ENCODE peak calls at places on chromosomes 4 and X, in six cellular contexts. G is NCI-H748 treated with DMSO at 0.1 percent for 48 hours, F is C1 segment of cervical spinal cord, H is GM20000, V is ureter, B is T-helper 1 cell. E is an unnamed sample.

GRCh38 chr4:48162162-48162561 is 28.1 kb upstream of the TXK start:
- DNase-seq in G (no peak), F (no peak), H (no peak), V (no peak), B (no peak), E (no peak)

GRCh38 chrX:118823263-118824172 is at the start of gene ZCCHC12:
- DNase-seq in G (peak), F (no peak), H (peak), V (no peak), B (peak), E (no peak)

GRCh38 chr4:169098054-169098896 is 88.2 kb upstream of the CBR4 start:
- DNase-seq in G (no peak), F (no peak), H (peak), V (no peak), B (no peak), E (no peak)

GRCh38 chr4:169330095-169330494 is 59.3 kb upstream of the SH3RF1 start:
- DNase-seq in G (no peak), F (no peak), H (no peak), V (no peak), B (no peak), E (peak)

GRCh38 chr4:40202474-40202873 is 5.6 kb downstream of the RHOH start:
- DNase-seq in G (no peak), F (no peak), H (no peak), V (no peak), B (peak), E (no peak)

GRCh38 chrX:154019633-154020499 is at the start of gene IRAK1:
- DNase-seq in G (no peak), F (no peak), H (peak), V (peak), B (peak), E (no peak)

GRCh38 chr4:33302298-33302697 is 2582.1 kb downstream of the PCDH7 start:
- DNase-seq in G (no peak), F (no peak), H (no peak), V (no peak), B (no peak), E (no peak)

GRCh38 chr4:95106408-95106928 is 348.7 kb downstream of the BMPR1B start:
- DNase-seq in G (no peak), F (no peak), H (no peak), V (no peak), B (no peak), E (no peak)

GRCh38 chrX:132740316-132741123 is 217.9 kb downstream of the HS6ST2 start:
- DNase-seq in G (no peak), F (no peak), H (no peak), V (no peak), B (no peak), E (no peak)

GRCh38 chrX:153608821-153609220 is 9.9 kb upstream of the CCNQ start:
- DNase-seq in G (no peak), F (no peak), H (no peak), V (no peak), B (no peak), E (no peak)

GRCh38 chr4:176259330-176260090 is 9.5 kb downstream of the ASB5 start:
- DNase-seq in G (no peak), F (no peak), H (no peak), V (no peak), B (no peak), E (no peak)

GRCh38 chr4:7515390-7515902 is 80.7 kb upstream of the PSAPL1 start:
- DNase-seq in G (no peak), F (no peak), H (no peak), V (no peak), B (no peak), E (no peak)

GRCh38 chrX:112513154-112513553 is 166.6 kb downstream of the LHFPL1 start:
- DNase-seq in G (no peak), F (no peak), H (no peak), V (no peak), B (no peak), E (no peak)

GRCh38 chr4:123488916-123489315 is 92.3 kb downstream of the SPRY1 start:
- DNase-seq in G (no peak), F (no peak), H (no peak), V (no peak), B (peak), E (no peak)